ENCODE peak calls at places on chromosomes 1 and 21, in eight cellular contexts. V is activated naive CD4-positive, alpha-beta T cell treated with anti-CD3 and anti-CD28 coated beads, Interleukin-2, amount 10 ng/mL, durations not matched to agents 7 days and 5 days; E is HEK293T; Y is mammary epithelial cell; L is hepatocyte; A is cardiac muscle cell; R is WTC11; X is activated CD8-positive, alpha-beta memory T cell treated with anti-CD3 and anti-CD28 coated beads for 48 hours. O is an unnamed sample.

GRCh38 chr1:1118893-1119220 is 3.0 kb upstream of the C1orf159 start:
- DNase-seq in X (no peak), Y (no peak), A (no peak), R (no peak), E (no peak), L (no peak), V (no peak), O (no peak)

GRCh38 chr1:39051956-39052355 is 25.8 kb downstream of the NDUFS5 start:
- DNase-seq in L (no peak), X (no peak), Y (no peak), E (no peak), A (no peak), R (no peak), V (no peak), O (no peak)

GRCh38 chr21:46428286-46428685 is 30.4 kb upstream of the DIP2A start:
- DNase-seq in X (no peak), L (no peak), A (no peak), R (no peak), V (no peak), E (no peak), Y (no peak), O (no peak)

GRCh38 chr1:216830836-216831235 is 107.6 kb upstream of the ESRRG start:
- DNase-seq in E (no peak), X (no peak), A (no peak), V (no peak), Y (no peak), L (no peak), R (no peak), O (no peak)

GRCh38 chr1:186659946-186660472 is 20.2 kb downstream of the PTGS2 start:
- DNase-seq in V (no peak), Y (no peak), A (no peak), E (no peak), R (no peak), X (no peak), L (no peak), O (no peak)

GRCh38 chr1:92968138-92969032 is 7.1 kb upstream of the DIPK1A start:
- DNase-seq in E (no peak), A (no peak), X (no peak), R (no peak), V (peak), Y (peak), L (no peak), O (no peak)

GRCh38 chr1:104195395-104195794 is 445.7 kb downstream of the AMY1C start:
- DNase-seq in R (no peak), X (no peak), L (no peak), Y (peak), A (no peak), V (no peak), E (peak), O (peak)

GRCh38 chr1:209621741-209622655 is 30.2 kb downstream of the LAMB3 start:
- DNase-seq in Y (no peak), R (no peak), E (no peak), L (no peak), V (no peak), A (no peak), X (no peak), O (no peak)

GRCh38 chr21:34598931-34599400 is 15.9 kb downstream of the RCAN1 start:
- DNase-seq in V (no peak), R (no peak), Y (peak), E (no peak), A (no peak), X (no peak), L (no peak), O (peak)

GRCh38 chr1:107683683-107684082 is 281.3 kb downstream of the VAV3 start:
- DNase-seq in E (no peak), L (no peak), Y (no peak), A (no peak), X (no peak), R (no peak), V (no peak), O (no peak)

GRCh38 chr21:22364163-22364562 is 1366.0 kb downstream of the NCAM2 start:
- DNase-seq in V (no peak), Y (no peak), L (no peak), E (no peak), X (no peak), R (no peak), A (no peak), O (no peak)

GRCh38 chr1:225343618-225344017 is 84.2 kb downstream of the LBR start:
- DNase-seq in A (no peak), X (no peak), E (no peak), Y (no peak), V (no peak), L (no peak), R (no peak), O (no peak)

O was measured in epithelial cell of prostate.